ENCODE peak calls at places on chromosomes 11 and 22, in six cellular contexts. E is iPS-NIHi11, Q is HCEC 1CT, O is HEK293T, S is HS-5, W is NCI-H1436. Z is an unnamed sample.

GRCh38 chr11:19988598-19988997 is 171.7 kb downstream of the DBX1 start:
- DNase-seq in E (peak; percentile 49), Q (peak; percentile 62), O (no peak), S (peak; percentile 30), W (no peak), Z (no peak)

GRCh38 chr11:19868281-19868821 is 155.7 kb downstream of the NAV2 start:
- DNase-seq in E (no peak), Q (peak; percentile 58), O (no peak), S (peak; percentile 52), W (no peak), Z (no peak)

GRCh38 chr22:47307326-47307725 is 544.9 kb downstream of the TBC1D22A start:
- DNase-seq in E (no peak), Q (no peak), O (no peak), S (no peak), W (no peak), Z (no peak)

GRCh38 chr11:8016396-8016949 is 29.3 kb downstream of the EIF3F start:
- DNase-seq in E (peak; percentile 55), Q (no peak), O (no peak), S (no peak), W (no peak), Z (no peak)

GRCh38 chr22:42160251-42160650 is 29.6 kb upstream of the CYP2D6 start:
- DNase-seq in E (no peak), Q (no peak), O (no peak), S (no peak), W (no peak), Z (no peak)

GRCh38 chr11:6219359-6219758 is 14.0 kb downstream of the C11orf42 start:
- DNase-seq in E (no peak), Q (peak; percentile 91), O (no peak), S (peak; percentile 82), W (no peak), Z (no peak)

GRCh38 chr11:17012712-17013547 is 1.3 kb downstream of the PLEKHA7 start:
- DNase-seq in E (peak; percentile 51), Q (peak; percentile 89), O (no peak), S (peak; percentile 41), W (no peak), Z (no peak)

GRCh38 chr11:67082071-67082791 is 25.6 kb downstream of the RHOD start:
- DNase-seq in E (peak; percentile 48), Q (no peak), O (no peak), S (no peak), W (no peak), Z (no peak)

GRCh38 chr22:17782158-17782557 is 7.9 kb upstream of the BID start:
- DNase-seq in E (no peak), Q (no peak), O (no peak), S (no peak), W (no peak), Z (no peak)

GRCh38 chr11:61844909-61845565 is 16.9 kb downstream of the FADS2 start:
- DNase-seq in E (no peak), Q (no peak), O (no peak), S (no peak), W (no peak), Z (no peak)

GRCh38 chr11:79157738-79158137 is 283.1 kb downstream of the TENM4 start:
- DNase-seq in E (no peak), Q (no peak), O (no peak), S (no peak), W (no peak), Z (no peak)

GRCh38 chr11:112297248-112297866 is 36.7 kb upstream of the PLET1 start:
- DNase-seq in E (no peak), Q (no peak), O (no peak), S (no peak), W (no peak), Z (no peak)

GRCh38 chr11:13221722-13222121 is 55.9 kb upstream of the BMAL1 start:
- DNase-seq in E (no peak), Q (no peak), O (no peak), S (no peak), W (no peak), Z (no peak)

GRCh38 chr11:65861533-65862183 is 1.4 kb downstream of the MUS81 start:
- DNase-seq in E (no peak), Q (no peak), O (no peak), S (no peak), W (no peak), Z (no peak)

GRCh38 chr11:1433977-1434640 is 44.4 kb downstream of the BRSK2 start:
- DNase-seq in E (no peak), Q (no peak), O (no peak), S (no peak), W (no peak), Z (no peak)

GRCh38 chr22:28442264-28442950 is 237.2 kb downstream of the TTC28 start:
- DNase-seq in E (peak; percentile 95), Q (peak; percentile 76), O (peak; percentile 87), S (no peak), W (no peak), Z (peak; percentile 58)

Z was measured in SK-N-DZ.